ENCODE peak calls at places on chromosomes 3 and 15, in eight cellular contexts. A is Caco-2; M is HT1080; H is A172; O is fibroblast of the aortic adventitia; E is Peyer's patch; G is stimulated activated CD4-positive, alpha-beta T cell treated with anti-CD3 and anti-CD28 coated beads, Interleukin-12 subunit alpha, Interleukin-12 subunit beta, amount 100 ng/mL, for 4 hours; D is activated CD4-positive, alpha-beta T cell treated with anti-CD3 and anti-CD28 coated beads for 48 hours. S is an unnamed sample.

GRCh38 chr3:129837057-129837631 is 56.4 kb downstream of the TMCC1 start:
- DNase-seq in A (no peak), M (peak; percentile 31), H (no peak), O (no peak), E (no peak), G (no peak), D (no peak), S (no peak)

GRCh38 chr3:13083254-13083653 is 10.0 kb upstream of the IQSEC1 start:
- DNase-seq in A (no peak), M (no peak), H (no peak), O (no peak), E (no peak), G (no peak), D (no peak), S (no peak)

GRCh38 chr3:151903501-151903991 is 30.1 kb downstream of the SUCNR1 start:
- DNase-seq in A (no peak), M (peak; percentile 44), H (peak; percentile 57), O (peak; percentile 95), E (no peak), G (no peak), D (no peak), S (no peak)

GRCh38 chr15:61295239-61295638 is 66.1 kb upstream of the RORA start:
- DNase-seq in A (no peak), M (no peak), H (no peak), O (no peak), E (no peak), G (no peak), D (no peak), S (no peak)

GRCh38 chr15:58074452-58074851 is 8.9 kb upstream of the ALDH1A2 start:
- DNase-seq in A (no peak), M (no peak), H (no peak), O (no peak), E (no peak), G (no peak), D (no peak), S (no peak)

GRCh38 chr3:94548581-94549316 is 485.9 kb downstream of the NSUN3 start:
- DNase-seq in A (no peak), M (no peak), H (no peak), O (no peak), E (no peak), G (no peak), D (no peak), S (no peak)

GRCh38 chr15:25465835-25466234 is 27.0 kb upstream of the UBE3A start:
- DNase-seq in A (no peak), M (no peak), H (no peak), O (no peak), E (no peak), G (no peak), D (no peak), S (no peak)

GRCh38 chr3:195596648-195597628 is 13.2 kb upstream of the APOD start:
- DNase-seq in A (no peak), M (no peak), H (no peak), O (no peak), E (no peak), G (no peak), D (no peak), S (no peak)

GRCh38 chr3:79729096-79729495 is 38.7 kb downstream of the ROBO1 start:
- DNase-seq in A (no peak), M (peak; percentile 41), H (no peak), O (no peak), E (no peak), G (no peak), D (no peak), S (no peak)

GRCh38 chr15:84598250-84598649 is 2.6 kb upstream of the ZSCAN2 start:
- DNase-seq in A (no peak), M (peak; percentile 41), H (no peak), O (no peak), E (peak; percentile 58), G (no peak), D (peak; percentile 6), S (no peak)

GRCh38 chr3:149604125-149604851 is 53.5 kb downstream of the WWTR1 start:
- DNase-seq in A (no peak), M (peak; percentile 54), H (no peak), O (no peak), E (no peak), G (no peak), D (no peak), S (no peak)

GRCh38 chr3:18369561-18370185 is 55.5 kb downstream of the SATB1 start:
- DNase-seq in A (no peak), M (no peak), H (no peak), O (no peak), E (no peak), G (no peak), D (no peak), S (no peak)

GRCh38 chr15:74423443-74424257 is 10.1 kb downstream of the SEMA7A start:
- DNase-seq in A (no peak), M (no peak), H (peak; percentile 13), O (no peak), E (no peak), G (no peak), D (no peak), S (no peak)

GRCh38 chr3:72722930-72723726 is 125.1 kb downstream of the SHQ1 start:
- DNase-seq in A (no peak), M (peak; percentile 55), H (peak; percentile 73), O (peak; percentile 61), E (no peak), G (no peak), D (no peak), S (peak; percentile 32)

GRCh38 chr3:13025090-13025489 is 48.1 kb downstream of the IQSEC1 start:
- DNase-seq in A (no peak), M (peak; percentile 73), H (peak; percentile 87), O (peak; percentile 46), E (no peak), G (no peak), D (peak; percentile 40), S (peak; percentile 30)

GRCh38 chr15:26113296-26113695 is 250.2 kb upstream of the ATP10A start:
- DNase-seq in A (no peak), M (no peak), H (no peak), O (no peak), E (no peak), G (no peak), D (no peak), S (no peak)

GRCh38 chr3:140466535-140466934 is 211.3 kb upstream of the TRIM42 start:
- DNase-seq in A (no peak), M (no peak), H (no peak), O (no peak), E (no peak), G (no peak), D (no peak), S (no peak)

GRCh38 chr3:151599103-151599672 is 134.5 kb upstream of the AADACL2 start:
- DNase-seq in A (peak; percentile 37), M (no peak), H (no peak), O (no peak), E (no peak), G (no peak), D (no peak), S (no peak)

GRCh38 chr3:103950676-103951075 is 1416.0 kb upstream of the ALCAM start:
- DNase-seq in A (no peak), M (no peak), H (no peak), O (no peak), E (no peak), G (no peak), D (no peak), S (no peak)

GRCh38 chr3:85360742-85361387 is 402.1 kb downstream of the CADM2 start:
- DNase-seq in A (peak; percentile 60), M (peak; percentile 68), H (peak; percentile 59), O (no peak), E (no peak), G (no peak), D (peak; percentile 11), S (no peak)

GRCh38 chr15:31274496-31275330 is 51.9 kb upstream of the KLF13 start:
- DNase-seq in A (peak; percentile 29), M (no peak), H (no peak), O (no peak), E (peak; percentile 40), G (no peak), D (no peak), S (no peak)

GRCh38 chr3:13092621-13093339 is 19.6 kb upstream of the IQSEC1 start:
- DNase-seq in A (no peak), M (no peak), H (no peak), O (no peak), E (no peak), G (no peak), D (no peak), S (no peak)

GRCh38 chr3:125062904-125063618 is 7.3 kb upstream of the HEG1 start:
- DNase-seq in A (peak; percentile 97), M (peak; percentile 97), H (peak; percentile 99), O (peak; percentile 99), E (no peak), G (no peak), D (no peak), S (peak; percentile 99)

GRCh38 chr15:67178569-67179210 is 75.8 kb downstream of the AAGAB start:
- DNase-seq in A (peak; percentile 86), M (peak; percentile 98), H (peak; percentile 98), O (peak; percentile 99), E (no peak), G (no peak), D (no peak), S (peak; percentile 94)

GRCh38 chr3:122183521-122183892 is at the start of gene CASR:
- DNase-seq in A (no peak), M (no peak), H (no peak), O (no peak), E (no peak), G (no peak), D (peak; percentile 6), S (no peak)

GRCh38 chr15:90248760-90249122 is 615 bp upstream of the TTLL13 start:
- DNase-seq in A (no peak), M (no peak), H (no peak), O (no peak), E (no peak), G (no peak), D (no peak), S (no peak)

GRCh38 chr15:96086164-96086563 is 244.3 kb upstream of the NR2F2 start:
- DNase-seq in A (no peak), M (no peak), H (no peak), O (no peak), E (no peak), G (no peak), D (no peak), S (no peak)

GRCh38 chr15:79168922-79169322 is 78.3 kb upstream of the RASGRF1 start:
- DNase-seq in A (peak; percentile 63), M (peak; percentile 47), H (peak; percentile 64), O (peak; percentile 51), E (no peak), G (no peak), D (no peak), S (no peak)

GRCh38 chr3:100810671-100811070 is 101.4 kb downstream of the TFG start:
- DNase-seq in A (no peak), M (peak; percentile 24), H (peak; percentile 51), O (peak; percentile 88), E (no peak), G (no peak), D (no peak), S (peak; percentile 79)

GRCh38 chr3:123261666-123262065 is 59.9 kb downstream of the SEC22A start:
- DNase-seq in A (no peak), M (no peak), H (no peak), O (no peak), E (no peak), G (no peak), D (no peak), S (no peak)

GRCh38 chr15:40085225-40085624 is 23.5 kb downstream of the BMF start:
- DNase-seq in A (no peak), M (no peak), H (no peak), O (no peak), E (no peak), G (no peak), D (peak; percentile 36), S (no peak)

GRCh38 chr3:179796421-179796820 is 143.6 kb downstream of the USP13 start:
- DNase-seq in A (no peak), M (no peak), H (no peak), O (no peak), E (no peak), G (no peak), D (no peak), S (no peak)

GRCh38 chr15:71888797-71889196 is 78.4 kb downstream of the NR2E3 start:
- DNase-seq in A (no peak), M (no peak), H (no peak), O (no peak), E (no peak), G (no peak), D (no peak), S (no peak)

GRCh38 chr15:93362821-93363220 is 273.8 kb upstream of the RGMA start:
- DNase-seq in A (no peak), M (no peak), H (no peak), O (no peak), E (no peak), G (no peak), D (no peak), S (no peak)

S was measured in GM04503.